ENCODE peak calls at places on chromosomes 2 and 18, in six cellular contexts. One of them, this sample, is unnamed.

GRCh38 chr2:22281033-22281432 is 1103.9 kb upstream of the KLHL29 start:
- DNase-seq in K562: no peak
- DNase-seq in GM12878: no peak
- DNase-seq in GM23248: peak
- DNase-seq in adipocyte: peak
- DNase-seq in IMR-90: peak
- DNase-seq in this sample: peak

GRCh38 chr18:37487400-37487831 is 78.2 kb downstream of the CELF4 start:
- DNase-seq in IMR-90: no peak
- DNase-seq in adipocyte: no peak
- DNase-seq in GM23248: no peak
- DNase-seq in K562: no peak
- DNase-seq in GM12878: no peak
- DNase-seq in this sample: no peak

GRCh38 chr2:10490806-10491291 is 42.7 kb upstream of the ODC1 start:
- DNase-seq in GM23248: no peak
- DNase-seq in GM12878: no peak
- DNase-seq in IMR-90: no peak
- DNase-seq in adipocyte: no peak
- DNase-seq in K562: no peak
- DNase-seq in this sample: no peak

GRCh38 chr2:141967503-141967902 is 163.3 kb downstream of the LRP1B start:
- DNase-seq in GM12878: no peak
- DNase-seq in GM23248: no peak
- DNase-seq in K562: no peak
- DNase-seq in IMR-90: no peak
- DNase-seq in adipocyte: no peak
- DNase-seq in this sample: no peak

GRCh38 chr2:64640153-64641044 is 13.3 kb downstream of the SERTAD2 start:
- DNase-seq in adipocyte: peak
- DNase-seq in GM12878: no peak
- DNase-seq in IMR-90: peak
- DNase-seq in GM23248: peak
- DNase-seq in K562: peak
- DNase-seq in this sample: no peak

GRCh38 chr18:58988595-58988994 is 123.9 kb downstream of the ZNF532 start:
- DNase-seq in adipocyte: no peak
- DNase-seq in K562: no peak
- DNase-seq in GM23248: no peak
- DNase-seq in GM12878: no peak
- DNase-seq in IMR-90: no peak
- DNase-seq in this sample: peak

GRCh38 chr2:203650860-203651613 is 55.4 kb upstream of the CD28 start:
- DNase-seq in adipocyte: peak
- DNase-seq in GM23248: peak
- DNase-seq in GM12878: no peak
- DNase-seq in K562: peak
- DNase-seq in IMR-90: peak
- DNase-seq in this sample: peak

GRCh38 chr2:17306706-17307105 is 211.5 kb downstream of the RAD51AP2 start:
- DNase-seq in adipocyte: no peak
- DNase-seq in IMR-90: peak
- DNase-seq in K562: no peak
- DNase-seq in GM23248: no peak
- DNase-seq in GM12878: no peak
- DNase-seq in this sample: no peak

GRCh38 chr18:28757466-28758008 is 580.6 kb upstream of the CDH2 start:
- DNase-seq in IMR-90: no peak
- DNase-seq in GM23248: no peak
- DNase-seq in GM12878: no peak
- DNase-seq in K562: no peak
- DNase-seq in adipocyte: peak
- DNase-seq in this sample: no peak

GRCh38 chr2:129748653-129749052 is 230.8 kb upstream of the RAB6C start:
- DNase-seq in GM12878: no peak
- DNase-seq in adipocyte: no peak
- DNase-seq in K562: peak
- DNase-seq in GM23248: no peak
- DNase-seq in IMR-90: no peak
- DNase-seq in this sample: no peak

GRCh38 chr2:207189040-207189439 is 23.3 kb upstream of the KLF7 start:
- DNase-seq in K562: no peak
- DNase-seq in GM23248: peak
- DNase-seq in adipocyte: peak
- DNase-seq in IMR-90: no peak
- DNase-seq in GM12878: no peak
- DNase-seq in this sample: no peak

GRCh38 chr2:112021781-112022231 is 33.3 kb upstream of the TMEM87B start:
- DNase-seq in GM23248: peak
- DNase-seq in IMR-90: peak
- DNase-seq in GM12878: no peak
- DNase-seq in adipocyte: no peak
- DNase-seq in K562: peak
- DNase-seq in this sample: peak

GRCh38 chr2:41966920-41967319 is 80.9 kb upstream of the PKDCC start:
- DNase-seq in GM23248: peak
- DNase-seq in IMR-90: no peak
- DNase-seq in GM12878: no peak
- DNase-seq in adipocyte: no peak
- DNase-seq in K562: no peak
- DNase-seq in this sample: no peak

GRCh38 chr2:8675543-8675942 is 6.3 kb upstream of the ID2 start:
- DNase-seq in K562: no peak
- DNase-seq in IMR-90: no peak
- DNase-seq in GM12878: no peak
- DNase-seq in adipocyte: no peak
- DNase-seq in GM23248: no peak
- DNase-seq in this sample: no peak

GRCh38 chr2:211745295-211746097 is 793.1 kb downstream of the ERBB4 start:
- DNase-seq in IMR-90: peak
- DNase-seq in GM12878: no peak
- DNase-seq in K562: peak
- DNase-seq in GM23248: peak
- DNase-seq in adipocyte: peak
- DNase-seq in this sample: peak

GRCh38 chr2:16553222-16553621 is 112.4 kb downstream of the CYRIA start:
- DNase-seq in IMR-90: peak
- DNase-seq in GM12878: no peak
- DNase-seq in adipocyte: peak
- DNase-seq in GM23248: peak
- DNase-seq in K562: peak
- DNase-seq in this sample: peak

GRCh38 chr2:211822686-211823335 is 715.8 kb downstream of the ERBB4 start:
- DNase-seq in K562: no peak
- DNase-seq in IMR-90: no peak
- DNase-seq in GM23248: no peak
- DNase-seq in adipocyte: no peak
- DNase-seq in GM12878: no peak
- DNase-seq in this sample: peak

GRCh38 chr2:106828119-106828518 is 57.8 kb downstream of the ST6GAL2 start:
- DNase-seq in K562: no peak
- DNase-seq in IMR-90: no peak
- DNase-seq in GM23248: no peak
- DNase-seq in adipocyte: no peak
- DNase-seq in GM12878: no peak
- DNase-seq in this sample: no peak

GRCh38 chr2:207871911-207872310 is 102.2 kb upstream of the FZD5 start:
- DNase-seq in K562: no peak
- DNase-seq in GM23248: no peak
- DNase-seq in GM12878: no peak
- DNase-seq in IMR-90: no peak
- DNase-seq in adipocyte: no peak
- DNase-seq in this sample: no peak

GRCh38 chr2:108171652-108172051 is 68.1 kb upstream of the SULT1C3 start:
- DNase-seq in GM23248: peak
- DNase-seq in K562: no peak
- DNase-seq in GM12878: no peak
- DNase-seq in IMR-90: no peak
- DNase-seq in adipocyte: no peak
- DNase-seq in this sample: no peak

GRCh38 chr2:81260320-81260719 is 955.8 kb upstream of the LRRTM1 start:
- DNase-seq in K562: no peak
- DNase-seq in GM12878: no peak
- DNase-seq in GM23248: no peak
- DNase-seq in IMR-90: no peak
- DNase-seq in adipocyte: no peak
- DNase-seq in this sample: no peak

GRCh38 chr2:69735696-69736095 is 6.2 kb upstream of the ANXA4 start:
- DNase-seq in GM23248: no peak
- DNase-seq in adipocyte: no peak
- DNase-seq in GM12878: no peak
- DNase-seq in IMR-90: no peak
- DNase-seq in K562: no peak
- DNase-seq in this sample: no peak

GRCh38 chr2:162123806-162124758 is 28.0 kb downstream of the GCG start:
- DNase-seq in IMR-90: peak
- DNase-seq in GM12878: peak
- DNase-seq in adipocyte: peak
- DNase-seq in K562: peak
- DNase-seq in GM23248: peak
- DNase-seq in this sample: no peak

GRCh38 chr2:29530281-29530680 is 391.1 kb downstream of the ALK start:
- DNase-seq in K562: no peak
- DNase-seq in GM23248: peak
- DNase-seq in adipocyte: no peak
- DNase-seq in IMR-90: peak
- DNase-seq in GM12878: no peak
- DNase-seq in this sample: peak

GRCh38 chr2:144111443-144111842 is 408.5 kb downstream of the ZEB2 start:
- DNase-seq in GM23248: peak
- DNase-seq in IMR-90: peak
- DNase-seq in K562: peak
- DNase-seq in GM12878: no peak
- DNase-seq in adipocyte: peak
- DNase-seq in this sample: peak

GRCh38 chr2:223724831-223725230 is 112.6 kb downstream of the AP1S3 start:
- DNase-seq in K562: no peak
- DNase-seq in adipocyte: peak
- DNase-seq in GM12878: no peak
- DNase-seq in IMR-90: peak
- DNase-seq in GM23248: peak
- DNase-seq in this sample: no peak

GRCh38 chr2:219638948-219639341 is 11.5 kb downstream of the SLC4A3 start:
- DNase-seq in K562: no peak
- DNase-seq in adipocyte: no peak
- DNase-seq in GM12878: no peak
- DNase-seq in GM23248: peak
- DNase-seq in IMR-90: no peak
- DNase-seq in this sample: no peak

GRCh38 chr2:227774011-227774624 is 28.4 kb downstream of the SCYGR8 start:
- DNase-seq in adipocyte: no peak
- DNase-seq in GM12878: no peak
- DNase-seq in K562: peak
- DNase-seq in IMR-90: no peak
- DNase-seq in GM23248: peak
- DNase-seq in this sample: no peak

GRCh38 chr2:219285348-219285685 is 6.2 kb downstream of the DNAJB2 start:
- DNase-seq in K562: no peak
- DNase-seq in GM12878: no peak
- DNase-seq in adipocyte: no peak
- DNase-seq in IMR-90: no peak
- DNase-seq in GM23248: no peak
- DNase-seq in this sample: no peak

GRCh38 chr2:120231564-120231973 is 8.4 kb upstream of the TMEM185B start:
- DNase-seq in GM23248: no peak
- DNase-seq in K562: no peak
- DNase-seq in GM12878: no peak
- DNase-seq in IMR-90: no peak
- DNase-seq in adipocyte: no peak
- DNase-seq in this sample: no peak
- H3K4me3 ChIP-seq in GM23248: no peak
- H3K4me3 ChIP-seq in K562: no peak
- H3K4me3 ChIP-seq in GM12878: peak
- H3K4me3 ChIP-seq in IMR-90: no peak
- H3K4me3 ChIP-seq in adipocyte: no peak
- H3K4me3 ChIP-seq in this sample: no peak

DNA sequence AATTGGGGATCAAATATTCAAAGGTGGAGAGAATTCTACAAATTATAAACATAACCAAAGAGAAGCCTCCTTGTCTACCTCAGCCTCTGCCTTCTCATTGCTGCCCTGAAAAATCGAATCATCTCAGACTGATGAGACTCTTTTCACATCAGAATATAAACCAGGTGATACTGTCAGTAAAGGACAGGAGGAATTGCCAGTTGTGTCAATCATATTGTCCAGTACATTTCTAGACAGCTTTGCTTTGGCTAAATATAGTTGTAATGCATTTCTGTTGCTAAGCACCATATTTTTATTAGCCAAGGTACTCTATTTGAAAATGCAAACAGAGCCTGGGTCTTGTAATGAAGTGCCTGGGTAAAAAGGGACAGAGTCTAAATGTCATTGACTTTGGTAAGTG is 92.6 kb upstream of the TLK1 start:
- DNase-seq in GM12878: no peak
- DNase-seq in K562: no peak
- DNase-seq in GM23248: no peak
- DNase-seq in adipocyte: no peak
- DNase-seq in IMR-90: no peak
- DNase-seq in this sample: no peak
- H3K9ac ChIP-seq in GM12878: no peak
- H3K9ac ChIP-seq in K562: no peak
- H3K9ac ChIP-seq in GM23248: no peak
- H3K9ac ChIP-seq in adipocyte: no peak
- H3K9ac ChIP-seq in IMR-90: no peak
- H3K9ac ChIP-seq in this sample: no peak

GRCh38 chr2:118737690-118738089 is 109.8 kb downstream of the EN1 start:
- DNase-seq in GM12878: no peak
- DNase-seq in IMR-90: no peak
- DNase-seq in GM23248: no peak
- DNase-seq in adipocyte: no peak
- DNase-seq in K562: no peak
- DNase-seq in this sample: no peak
- H3K4me3 ChIP-seq in GM12878: no peak
- H3K4me3 ChIP-seq in IMR-90: no peak
- H3K4me3 ChIP-seq in GM23248: no peak
- H3K4me3 ChIP-seq in adipocyte: no peak
- H3K4me3 ChIP-seq in K562: no peak
- H3K4me3 ChIP-seq in this sample: no peak

GRCh38 chr2:159902722-159903121 is 104.7 kb upstream of the CD302 start:
- DNase-seq in GM12878: no peak
- DNase-seq in adipocyte: no peak
- DNase-seq in K562: no peak
- DNase-seq in IMR-90: no peak
- DNase-seq in GM23248: no peak
- DNase-seq in this sample: no peak

GRCh38 chr2:159904565-159905281 is 106.7 kb upstream of the CD302 start:
- DNase-seq in IMR-90: no peak
- DNase-seq in GM12878: no peak
- DNase-seq in adipocyte: peak
- DNase-seq in GM23248: peak
- DNase-seq in K562: peak
- DNase-seq in this sample: no peak

GRCh38 chr2:159904127-159904564 is 106.1 kb upstream of the CD302 start:
- DNase-seq in K562: no peak
- DNase-seq in GM23248: peak
- DNase-seq in IMR-90: no peak
- DNase-seq in GM12878: no peak
- DNase-seq in adipocyte: peak
- DNase-seq in this sample: no peak

GRCh38 chr2:159905901-159906300 is 107.9 kb upstream of the CD302 start:
- DNase-seq in GM12878: no peak
- DNase-seq in IMR-90: no peak
- DNase-seq in GM23248: no peak
- DNase-seq in K562: no peak
- DNase-seq in adipocyte: no peak
- DNase-seq in this sample: no peak

GRCh38 chr2:159903404-159904126 is 105.6 kb upstream of the CD302 start:
- DNase-seq in K562: no peak
- DNase-seq in GM12878: no peak
- DNase-seq in GM23248: peak
- DNase-seq in adipocyte: peak
- DNase-seq in IMR-90: no peak
- DNase-seq in this sample: no peak
- H3K9ac ChIP-seq in K562: no peak
- H3K9ac ChIP-seq in GM12878: peak
- H3K9ac ChIP-seq in GM23248: peak
- H3K9ac ChIP-seq in adipocyte: no peak
- H3K9ac ChIP-seq in IMR-90: no peak
- H3K9ac ChIP-seq in this sample: no peak